ENCODE peak calls at places on chromosome 14, in seven cellular contexts. One of them, this sample, is unnamed.

GRCh38 chr14:70029296-70030132 is 150.3 kb downstream of the SMOC1 start:
- DNase-seq in gastrocnemius medialis: no peak
- DNase-seq in trophoblast cell: no peak
- DNase-seq in CD4-positive, alpha-beta memory T cell: no peak
- DNase-seq in left lung: no peak
- DNase-seq in BE2C: no peak
- DNase-seq in lower lobe of right lung: no peak
- DNase-seq in this sample: no peak

GRCh38 chr14:68986926-68987652 is 8.0 kb upstream of the ACTN1 start:
- DNase-seq in gastrocnemius medialis: no peak
- DNase-seq in trophoblast cell: no peak
- DNase-seq in CD4-positive, alpha-beta memory T cell: no peak
- DNase-seq in left lung: no peak
- DNase-seq in BE2C: no peak
- DNase-seq in lower lobe of right lung: no peak
- DNase-seq in this sample: no peak

GRCh38 chr14:58663494-58664111 is 25.8 kb downstream of the DACT1 start:
- DNase-seq in gastrocnemius medialis: no peak
- DNase-seq in trophoblast cell: peak; percentile 96
- DNase-seq in CD4-positive, alpha-beta memory T cell: no peak
- DNase-seq in left lung: no peak
- DNase-seq in BE2C: peak; percentile 51
- DNase-seq in lower lobe of right lung: no peak
- DNase-seq in this sample: no peak

GRCh38 chr14:97644365-97644764 is 847.2 kb downstream of the VRK1 start:
- DNase-seq in gastrocnemius medialis: no peak
- DNase-seq in trophoblast cell: no peak
- DNase-seq in CD4-positive, alpha-beta memory T cell: no peak
- DNase-seq in left lung: no peak
- DNase-seq in BE2C: no peak
- DNase-seq in lower lobe of right lung: no peak
- DNase-seq in this sample: no peak

GRCh38 chr14:68444449-68445168 is 348.3 kb downstream of the ZFP36L1 start:
- DNase-seq in gastrocnemius medialis: no peak
- DNase-seq in trophoblast cell: no peak
- DNase-seq in CD4-positive, alpha-beta memory T cell: no peak
- DNase-seq in left lung: no peak
- DNase-seq in BE2C: no peak
- DNase-seq in lower lobe of right lung: no peak
- DNase-seq in this sample: no peak

GRCh38 chr14:46574236-46574970 is 77.2 kb downstream of the RPL10L start:
- DNase-seq in gastrocnemius medialis: no peak
- DNase-seq in trophoblast cell: no peak
- DNase-seq in CD4-positive, alpha-beta memory T cell: no peak
- DNase-seq in left lung: no peak
- DNase-seq in BE2C: no peak
- DNase-seq in lower lobe of right lung: no peak
- DNase-seq in this sample: no peak

GRCh38 chr14:68899033-68899603 is 80.0 kb downstream of the ACTN1 start:
- DNase-seq in gastrocnemius medialis: no peak
- DNase-seq in trophoblast cell: no peak
- DNase-seq in CD4-positive, alpha-beta memory T cell: no peak
- DNase-seq in left lung: no peak
- DNase-seq in BE2C: no peak
- DNase-seq in lower lobe of right lung: no peak
- DNase-seq in this sample: no peak

GRCh38 chr14:72715215-72715909 is 178.5 kb downstream of the DPF3 start:
- DNase-seq in gastrocnemius medialis: peak; percentile 75
- DNase-seq in trophoblast cell: no peak
- DNase-seq in CD4-positive, alpha-beta memory T cell: no peak
- DNase-seq in left lung: no peak
- DNase-seq in BE2C: no peak
- DNase-seq in lower lobe of right lung: no peak
- DNase-seq in this sample: peak; percentile 67

GRCh38 chr14:33851931-33852330 is 98.9 kb downstream of the EGLN3 start:
- DNase-seq in gastrocnemius medialis: no peak
- DNase-seq in trophoblast cell: no peak
- DNase-seq in CD4-positive, alpha-beta memory T cell: no peak
- DNase-seq in left lung: no peak
- DNase-seq in BE2C: peak; percentile 35
- DNase-seq in lower lobe of right lung: no peak
- DNase-seq in this sample: no peak

GRCh38 chr14:59333668-59334067 is 131.5 kb downstream of the GPR135 start:
- DNase-seq in gastrocnemius medialis: peak; percentile 15
- DNase-seq in trophoblast cell: peak; percentile 98
- DNase-seq in CD4-positive, alpha-beta memory T cell: no peak
- DNase-seq in left lung: no peak
- DNase-seq in BE2C: no peak
- DNase-seq in lower lobe of right lung: no peak
- DNase-seq in this sample: no peak

GRCh38 chr14:52312872-52313492 is 1.1 kb upstream of the PTGER2 start:
- DNase-seq in gastrocnemius medialis: no peak
- DNase-seq in trophoblast cell: no peak
- DNase-seq in CD4-positive, alpha-beta memory T cell: no peak
- DNase-seq in left lung: no peak
- DNase-seq in BE2C: no peak
- DNase-seq in lower lobe of right lung: no peak
- DNase-seq in this sample: no peak

GRCh38 chr14:52313493-52313881 is 625 bp upstream of the PTGER2 start:
- DNase-seq in gastrocnemius medialis: no peak
- DNase-seq in trophoblast cell: no peak
- DNase-seq in CD4-positive, alpha-beta memory T cell: peak; percentile 30
- DNase-seq in left lung: no peak
- DNase-seq in BE2C: no peak
- DNase-seq in lower lobe of right lung: no peak
- DNase-seq in this sample: no peak

GRCh38 chr14:52313903-52314481 is at the start of gene PTGER2:
- DNase-seq in gastrocnemius medialis: peak; percentile 45
- DNase-seq in trophoblast cell: peak; percentile 53
- DNase-seq in CD4-positive, alpha-beta memory T cell: peak; percentile 83
- DNase-seq in left lung: peak; percentile 99
- DNase-seq in BE2C: peak; percentile 96
- DNase-seq in lower lobe of right lung: peak; percentile 95
- DNase-seq in this sample: peak; percentile 88

GRCh38 chr14:52315355-52315718 is 1.2 kb downstream of the PTGER2 start:
- DNase-seq in gastrocnemius medialis: no peak
- DNase-seq in trophoblast cell: peak; percentile 13
- DNase-seq in CD4-positive, alpha-beta memory T cell: no peak
- DNase-seq in left lung: no peak
- DNase-seq in BE2C: no peak
- DNase-seq in lower lobe of right lung: peak; percentile 59
- DNase-seq in this sample: no peak

DNA sequence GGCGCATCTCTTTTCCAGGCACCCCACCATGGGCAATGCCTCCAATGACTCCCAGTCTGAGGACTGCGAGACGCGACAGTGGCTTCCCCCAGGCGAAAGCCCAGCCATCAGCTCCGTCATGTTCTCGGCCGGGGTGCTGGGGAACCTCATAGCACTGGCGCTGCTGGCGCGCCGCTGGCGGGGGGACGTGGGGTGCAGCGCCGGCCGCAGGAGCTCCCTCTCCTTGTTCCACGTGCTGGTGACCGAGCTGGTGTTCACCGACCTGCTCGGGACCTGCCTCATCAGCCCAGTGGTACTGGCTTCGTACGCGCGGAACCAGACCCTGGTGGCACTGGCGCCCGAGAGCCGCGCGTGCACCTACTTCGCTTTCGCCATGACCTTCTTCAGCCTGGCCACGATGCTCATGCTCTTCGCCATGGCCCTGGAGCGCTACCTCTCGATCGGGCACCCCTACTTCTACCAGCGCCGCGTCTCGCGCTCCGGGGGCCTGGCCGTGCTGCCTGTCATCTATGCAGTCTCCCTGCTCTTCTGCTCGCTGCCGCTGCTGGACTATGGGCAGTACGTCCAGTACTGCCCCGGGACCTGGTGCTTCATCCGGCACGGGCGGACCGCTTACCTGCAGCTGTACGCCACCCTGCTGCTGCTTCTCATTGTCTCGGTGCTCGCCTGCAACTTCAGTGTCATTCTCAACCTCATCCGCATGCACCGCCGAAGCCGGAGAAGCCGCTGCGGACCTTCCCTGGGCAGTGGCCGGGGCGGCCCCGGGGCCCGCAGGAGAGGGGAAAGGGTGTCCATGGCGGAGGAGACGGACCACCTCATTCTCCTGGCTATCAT is 626 bp downstream of the PTGER2 start:
- DNase-seq in gastrocnemius medialis: no peak
- DNase-seq in trophoblast cell: no peak
- DNase-seq in CD4-positive, alpha-beta memory T cell: peak; percentile 50
- DNase-seq in left lung: peak; percentile 87
- DNase-seq in BE2C: peak; percentile 47
- DNase-seq in lower lobe of right lung: peak; percentile 69
- DNase-seq in this sample: no peak
- H3K4me1 ChIP-seq in gastrocnemius medialis: peaks cover 6% of the 10 kb centered on the region
- H3K4me1 ChIP-seq in trophoblast cell: peaks cover 15% of the 10 kb centered on the region
- H3K4me1 ChIP-seq in CD4-positive, alpha-beta memory T cell: peaks cover 70% of the 10 kb centered on the region
- H3K4me1 ChIP-seq in left lung: peaks cover 70% of the 10 kb centered on the region
- H3K4me1 ChIP-seq in BE2C: peaks cover 5% of the 10 kb centered on the region
- H3K4me1 ChIP-seq in lower lobe of right lung: peaks cover 35% of the 10 kb centered on the region
- H3K4me1 ChIP-seq in this sample: no peaks in the 10 kb centered on the region

GRCh38 chr14:55789442-55789841 is 209.4 kb downstream of the KTN1 start:
- DNase-seq in gastrocnemius medialis: no peak
- DNase-seq in trophoblast cell: no peak
- DNase-seq in CD4-positive, alpha-beta memory T cell: no peak
- DNase-seq in left lung: no peak
- DNase-seq in BE2C: no peak
- DNase-seq in lower lobe of right lung: no peak
- DNase-seq in this sample: no peak
- H3K4me3 ChIP-seq in gastrocnemius medialis: no peak overlapping the region
- H3K4me3 ChIP-seq in trophoblast cell: no peak overlapping the region
- H3K4me3 ChIP-seq in CD4-positive, alpha-beta memory T cell: no peak overlapping the region
- H3K4me3 ChIP-seq in left lung: no peak overlapping the region
- H3K4me3 ChIP-seq in BE2C: no peak overlapping the region
- H3K4me3 ChIP-seq in lower lobe of right lung: no peak overlapping the region
- H3K4me3 ChIP-seq in this sample: no peak overlapping the region

GRCh38 chr14:21219561-21220111 is 49.6 kb downstream of the HNRNPC start:
- DNase-seq in gastrocnemius medialis: no peak
- DNase-seq in trophoblast cell: no peak
- DNase-seq in CD4-positive, alpha-beta memory T cell: no peak
- DNase-seq in left lung: no peak
- DNase-seq in BE2C: no peak
- DNase-seq in lower lobe of right lung: no peak
- DNase-seq in this sample: no peak
- H3K4me1 ChIP-seq in gastrocnemius medialis: peaks cover 52% of the 10 kb centered on the region
- H3K4me1 ChIP-seq in trophoblast cell: peaks cover 9% of the 10 kb centered on the region
- H3K4me1 ChIP-seq in CD4-positive, alpha-beta memory T cell: peaks cover 100% of the 10 kb centered on the region
- H3K4me1 ChIP-seq in left lung: peaks cover 55% of the 10 kb centered on the region
- H3K4me1 ChIP-seq in BE2C: no peaks in the 10 kb centered on the region
- H3K4me1 ChIP-seq in lower lobe of right lung: peaks cover 31% of the 10 kb centered on the region
- H3K4me1 ChIP-seq in this sample: no peaks in the 10 kb centered on the region

DNA sequence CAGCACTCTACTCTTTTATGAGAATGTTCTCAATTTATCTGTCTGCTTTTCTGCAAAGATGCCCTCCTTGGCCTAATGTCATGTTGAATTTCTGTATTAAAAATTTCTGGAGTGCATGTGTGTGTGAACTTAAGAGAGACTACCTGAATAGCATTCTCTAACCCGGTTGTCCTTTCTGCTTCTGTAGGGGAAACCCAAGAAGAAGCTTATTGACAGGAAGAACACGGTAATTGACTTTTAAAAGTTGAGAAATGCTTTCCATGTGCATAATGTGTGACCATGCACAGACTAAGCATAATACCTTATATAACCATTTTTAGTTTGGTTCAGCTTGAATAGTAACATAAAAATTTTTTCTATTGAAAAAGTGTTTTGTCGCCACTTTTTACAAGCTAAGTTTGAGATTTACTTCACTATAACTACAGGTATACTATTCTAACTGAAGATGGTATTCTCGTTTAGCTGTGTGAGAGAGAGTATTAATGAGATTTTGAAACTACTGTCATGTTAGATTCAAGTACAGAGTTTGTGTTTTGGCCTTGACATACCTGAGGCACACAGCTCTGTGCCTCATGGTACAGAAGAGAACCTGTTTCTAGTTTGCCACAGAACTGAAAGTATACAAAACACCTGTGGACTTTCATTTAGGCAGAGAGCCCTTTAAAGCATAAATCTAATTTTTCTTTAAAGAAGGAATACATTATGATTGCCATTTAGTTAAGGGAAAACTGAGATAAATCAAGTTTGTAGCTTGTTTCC is 96.8 kb downstream of the TTLL5 start:
- DNase-seq in gastrocnemius medialis: no peak
- DNase-seq in trophoblast cell: no peak
- DNase-seq in CD4-positive, alpha-beta memory T cell: no peak
- DNase-seq in left lung: no peak
- DNase-seq in BE2C: no peak
- DNase-seq in lower lobe of right lung: no peak
- DNase-seq in this sample: no peak
- H3K4me3 ChIP-seq in gastrocnemius medialis: no peak overlapping the region
- H3K4me3 ChIP-seq in trophoblast cell: no peak overlapping the region
- H3K4me3 ChIP-seq in CD4-positive, alpha-beta memory T cell: no peak overlapping the region
- H3K4me3 ChIP-seq in left lung: no peak overlapping the region
- H3K4me3 ChIP-seq in BE2C: no peak overlapping the region
- H3K4me3 ChIP-seq in lower lobe of right lung: no peak overlapping the region
- H3K4me3 ChIP-seq in this sample: no peak overlapping the region

GRCh38 chr14:103544627-103545218 is 15.7 kb downstream of the TRMT61A start:
- DNase-seq in gastrocnemius medialis: no peak
- DNase-seq in trophoblast cell: no peak
- DNase-seq in CD4-positive, alpha-beta memory T cell: no peak
- DNase-seq in left lung: no peak
- DNase-seq in BE2C: peak; percentile 11
- DNase-seq in lower lobe of right lung: no peak
- DNase-seq in this sample: no peak
- H3K4me1 ChIP-seq in gastrocnemius medialis: peaks cover 15% of the 10 kb centered on the region
- H3K4me1 ChIP-seq in trophoblast cell: peaks cover 9% of the 10 kb centered on the region
- H3K4me1 ChIP-seq in CD4-positive, alpha-beta memory T cell: no peaks in the 10 kb centered on the region
- H3K4me1 ChIP-seq in left lung: peaks cover 35% of the 10 kb centered on the region
- H3K4me1 ChIP-seq in BE2C: peaks cover 22% of the 10 kb centered on the region
- H3K4me1 ChIP-seq in lower lobe of right lung: peaks cover 57% of the 10 kb centered on the region
- H3K4me1 ChIP-seq in this sample: peaks cover 84% of the 10 kb centered on the region

GRCh38 chr14:96592591-96593388 is 90.6 kb downstream of the PAPOLA start:
- DNase-seq in gastrocnemius medialis: no peak
- DNase-seq in trophoblast cell: peak; percentile 48
- DNase-seq in CD4-positive, alpha-beta memory T cell: peak; percentile 59
- DNase-seq in left lung: no peak
- DNase-seq in BE2C: peak; percentile 63
- DNase-seq in lower lobe of right lung: peak; percentile 53
- DNase-seq in this sample: no peak
- H3K4me3 ChIP-seq in gastrocnemius medialis: no peak overlapping the region
- H3K4me3 ChIP-seq in trophoblast cell: no peak overlapping the region
- H3K4me3 ChIP-seq in CD4-positive, alpha-beta memory T cell: peak overlapping the region; percentile 33
- H3K4me3 ChIP-seq in left lung: peak overlapping the region; percentile 23
- H3K4me3 ChIP-seq in BE2C: peak overlapping the region; percentile 47
- H3K4me3 ChIP-seq in lower lobe of right lung: peak overlapping the region; percentile 38
- H3K4me3 ChIP-seq in this sample: peak overlapping the region; percentile 7